ENCODE peak calls at places on chromosomes 7 and 10, in nine cellular contexts. R is NCI-H187 treated with DMSO at 0.1 percent for 48 hours; G is tibial nerve; F is fibroblast of lung; Y is NCI-H1048; B is amygdala; P is stimulated activated CD4-positive, alpha-beta T cell treated with anti-CD3 and anti-CD28 coated beads, TNF-alpha, amount 100 ng/mL, for 48 hours; X is EH; I is activated effector memory CD4-positive, alpha-beta T cell treated with anti-CD3 and anti-CD28 coated beads, Interleukin-2, amount 50 U/mL, for 16 hours. A is an unnamed sample.

GRCh38 chr10:113780681-113781250 is 29.3 kb downstream of the PLEKHS1 start:
- DNase-seq in F (no peak), G (no peak), Y (no peak), P (no peak), B (no peak), I (no peak), X (peak), R (no peak), A (no peak)

GRCh38 chr7:117269417-117269816 is 53.4 kb downstream of the WNT2 start:
- DNase-seq in G (no peak), B (no peak), P (no peak), X (peak), F (peak), I (no peak), Y (no peak), R (no peak), A (no peak)

GRCh38 chr10:51876979-51877378 is 177.6 kb upstream of the CSTF2T start:
- DNase-seq in F (no peak), R (no peak), P (no peak), Y (no peak), B (no peak), I (no peak), G (no peak), X (no peak), A (no peak)

GRCh38 chr7:75966209-75966961 is 28.0 kb downstream of the TMEM120A start:
- DNase-seq in P (no peak), G (no peak), F (peak), R (peak), I (no peak), Y (no peak), X (peak), B (no peak), A (no peak)

GRCh38 chr10:124465003-124465776 is 3.6 kb downstream of the LHPP start:
- DNase-seq in I (no peak), B (no peak), G (no peak), R (no peak), P (no peak), Y (no peak), X (no peak), F (no peak), A (no peak)

GRCh38 chr10:79932841-79933379 is 16.0 kb downstream of the SFTPD start:
- DNase-seq in I (no peak), G (no peak), X (no peak), F (no peak), Y (no peak), R (no peak), P (no peak), B (no peak), A (no peak)

GRCh38 chr10:67261300-67261797 is 335.5 kb downstream of the LRRTM3 start:
- DNase-seq in P (no peak), I (no peak), B (no peak), R (no peak), F (no peak), G (no peak), Y (no peak), X (no peak), A (no peak)

GRCh38 chr10:79322616-79323566 is 24.4 kb upstream of the PPIF start:
- DNase-seq in R (no peak), P (peak), I (peak), G (no peak), X (peak), B (no peak), Y (no peak), F (peak), A (peak)

GRCh38 chr7:127486654-127487053 is 94.1 kb upstream of the ZNF800 start:
- DNase-seq in G (no peak), B (no peak), X (no peak), I (no peak), Y (no peak), R (no peak), F (no peak), P (no peak), A (no peak)

GRCh38 chr10:46170789-46171188 is 116.0 kb upstream of the ANTXRL start:
- DNase-seq in Y (no peak), P (no peak), F (no peak), G (no peak), R (no peak), X (no peak), B (no peak), I (no peak), A (no peak)

GRCh38 chr10:132652936-132653590 is 115.5 kb downstream of the INPP5A start:
- DNase-seq in X (no peak), R (no peak), F (no peak), P (no peak), B (no peak), Y (no peak), G (no peak), I (no peak), A (no peak)

GRCh38 chr7:93719546-93719945 is 145.0 kb upstream of the CALCR start:
- DNase-seq in B (no peak), P (no peak), G (no peak), I (no peak), R (no peak), F (peak), X (peak), Y (no peak), A (no peak)

GRCh38 chr7:757741-758163 is 30.7 kb upstream of the PRKAR1B start:
- DNase-seq in G (no peak), X (no peak), B (no peak), R (no peak), I (peak), F (no peak), Y (no peak), P (no peak), A (no peak)

GRCh38 chr7:117119192-117119924 is 166.1 kb downstream of the ST7 start:
- DNase-seq in Y (peak), B (peak), G (peak), I (peak), R (peak), F (peak), X (peak), P (peak), A (peak)